ENCODE peak calls at places on chromosomes 7 and 10, in six cellular contexts. One of them, this sample, is unnamed.

GRCh38 chr10:121088524-121088923 is 237.4 kb downstream of the WDR11 start:
- DNase-seq in lower lobe of right lung: no peak
- DNase-seq in WERI-Rb-1: peak
- DNase-seq in foreskin fibroblast: peak
- DNase-seq in nephron progenitor cell: peak
- DNase-seq in RWPE1: peak
- DNase-seq in this sample: no peak

GRCh38 chr7:124459101-124460052 is 306.2 kb downstream of the GPR37 start:
- DNase-seq in lower lobe of right lung: no peak
- DNase-seq in WERI-Rb-1: no peak
- DNase-seq in foreskin fibroblast: peak
- DNase-seq in nephron progenitor cell: no peak
- DNase-seq in RWPE1: no peak
- DNase-seq in this sample: no peak

GRCh38 chr7:155490697-155491628 is 33.0 kb downstream of the EN2 start:
- DNase-seq in lower lobe of right lung: peak
- DNase-seq in WERI-Rb-1: no peak
- DNase-seq in foreskin fibroblast: no peak
- DNase-seq in nephron progenitor cell: peak
- DNase-seq in RWPE1: no peak
- DNase-seq in this sample: peak

GRCh38 chr10:15791816-15792524 is 68.3 kb downstream of the MINDY3 start:
- DNase-seq in lower lobe of right lung: no peak
- DNase-seq in WERI-Rb-1: no peak
- DNase-seq in foreskin fibroblast: peak
- DNase-seq in nephron progenitor cell: peak
- DNase-seq in RWPE1: no peak
- DNase-seq in this sample: no peak

GRCh38 chr10:112758961-112759360 is 191.1 kb upstream of the TCF7L2 start:
- DNase-seq in lower lobe of right lung: no peak
- DNase-seq in WERI-Rb-1: no peak
- DNase-seq in foreskin fibroblast: no peak
- DNase-seq in nephron progenitor cell: no peak
- DNase-seq in RWPE1: no peak
- DNase-seq in this sample: no peak

GRCh38 chr10:32956365-32957197 is 1.4 kb downstream of the ITGB1 start:
- DNase-seq in lower lobe of right lung: no peak
- DNase-seq in WERI-Rb-1: no peak
- DNase-seq in foreskin fibroblast: no peak
- DNase-seq in nephron progenitor cell: no peak
- DNase-seq in RWPE1: no peak
- DNase-seq in this sample: no peak

GRCh38 chr10:101558206-101558605 is 29.9 kb downstream of the POLL start:
- DNase-seq in lower lobe of right lung: no peak
- DNase-seq in WERI-Rb-1: no peak
- DNase-seq in foreskin fibroblast: no peak
- DNase-seq in nephron progenitor cell: no peak
- DNase-seq in RWPE1: peak
- DNase-seq in this sample: no peak

GRCh38 chr7:37832194-37832593 is 16.2 kb upstream of the NME8 start:
- DNase-seq in lower lobe of right lung: peak
- DNase-seq in WERI-Rb-1: no peak
- DNase-seq in foreskin fibroblast: peak
- DNase-seq in nephron progenitor cell: no peak
- DNase-seq in RWPE1: peak
- DNase-seq in this sample: peak

GRCh38 chr10:122988501-122988900 is 8.3 kb downstream of the PSTK start:
- DNase-seq in lower lobe of right lung: no peak
- DNase-seq in WERI-Rb-1: no peak
- DNase-seq in foreskin fibroblast: peak
- DNase-seq in nephron progenitor cell: no peak
- DNase-seq in RWPE1: no peak
- DNase-seq in this sample: no peak

GRCh38 chr10:15167411-15168295 is 840 bp downstream of the NMT2 start:
- DNase-seq in lower lobe of right lung: peak
- DNase-seq in WERI-Rb-1: peak
- DNase-seq in foreskin fibroblast: peak
- DNase-seq in nephron progenitor cell: peak
- DNase-seq in RWPE1: peak
- DNase-seq in this sample: peak

GRCh38 chr10:131345691-131346090 is 34.2 kb upstream of the TCERG1L start:
- DNase-seq in lower lobe of right lung: no peak
- DNase-seq in WERI-Rb-1: no peak
- DNase-seq in foreskin fibroblast: no peak
- DNase-seq in nephron progenitor cell: no peak
- DNase-seq in RWPE1: no peak
- DNase-seq in this sample: no peak

GRCh38 chr10:86160890-86161585 is 205.6 kb downstream of the GRID1 start:
- DNase-seq in lower lobe of right lung: no peak
- DNase-seq in WERI-Rb-1: peak
- DNase-seq in foreskin fibroblast: no peak
- DNase-seq in nephron progenitor cell: no peak
- DNase-seq in RWPE1: peak
- DNase-seq in this sample: no peak

GRCh38 chr10:114043532-114044250 is at the start of gene ADRB1:
- DNase-seq in lower lobe of right lung: peak
- DNase-seq in WERI-Rb-1: peak
- DNase-seq in foreskin fibroblast: peak
- DNase-seq in nephron progenitor cell: peak
- DNase-seq in RWPE1: peak
- DNase-seq in this sample: peak

GRCh38 chr7:92621641-92622429 is 31.6 kb upstream of the FAM133B start:
- DNase-seq in lower lobe of right lung: no peak
- DNase-seq in WERI-Rb-1: no peak
- DNase-seq in foreskin fibroblast: peak
- DNase-seq in nephron progenitor cell: no peak
- DNase-seq in RWPE1: no peak
- DNase-seq in this sample: no peak

GRCh38 chr10:114542373-114542772 is 115.7 kb downstream of the ABLIM1 start:
- DNase-seq in lower lobe of right lung: no peak
- DNase-seq in WERI-Rb-1: no peak
- DNase-seq in foreskin fibroblast: no peak
- DNase-seq in nephron progenitor cell: no peak
- DNase-seq in RWPE1: no peak
- DNase-seq in this sample: no peak

GRCh38 chr7:82443801-82444219 is 233 bp upstream of the CACNA2D1 start:
- DNase-seq in lower lobe of right lung: peak
- DNase-seq in WERI-Rb-1: peak
- DNase-seq in foreskin fibroblast: peak
- DNase-seq in nephron progenitor cell: peak
- DNase-seq in RWPE1: peak
- DNase-seq in this sample: peak

GRCh38 chr7:76149847-76150691 is 51.6 kb upstream of the SRRM3 start:
- DNase-seq in lower lobe of right lung: no peak
- DNase-seq in WERI-Rb-1: no peak
- DNase-seq in foreskin fibroblast: no peak
- DNase-seq in nephron progenitor cell: no peak
- DNase-seq in RWPE1: no peak
- DNase-seq in this sample: no peak

GRCh38 chr7:18064242-18064838 is 36.7 kb upstream of the PRPS1L1 start:
- DNase-seq in lower lobe of right lung: no peak
- DNase-seq in WERI-Rb-1: peak
- DNase-seq in foreskin fibroblast: peak
- DNase-seq in nephron progenitor cell: peak
- DNase-seq in RWPE1: no peak
- DNase-seq in this sample: peak

GRCh38 chr7:96199421-96199820 is 122.5 kb downstream of the SLC25A13 start:
- DNase-seq in lower lobe of right lung: no peak
- DNase-seq in WERI-Rb-1: no peak
- DNase-seq in foreskin fibroblast: peak
- DNase-seq in nephron progenitor cell: no peak
- DNase-seq in RWPE1: no peak
- DNase-seq in this sample: no peak

GRCh38 chr10:128063736-128064614 is 62.2 kb downstream of the MKI67 start:
- DNase-seq in lower lobe of right lung: peak
- DNase-seq in WERI-Rb-1: no peak
- DNase-seq in foreskin fibroblast: no peak
- DNase-seq in nephron progenitor cell: no peak
- DNase-seq in RWPE1: peak
- DNase-seq in this sample: peak

GRCh38 chr10:72310636-72311035 is 36.9 kb downstream of the DDIT4 start:
- DNase-seq in lower lobe of right lung: no peak
- DNase-seq in WERI-Rb-1: no peak
- DNase-seq in foreskin fibroblast: no peak
- DNase-seq in nephron progenitor cell: no peak
- DNase-seq in RWPE1: no peak
- DNase-seq in this sample: no peak

GRCh38 chr7:133023370-133024075 is 58.4 kb downstream of the CHCHD3 start:
- DNase-seq in lower lobe of right lung: no peak
- DNase-seq in WERI-Rb-1: no peak
- DNase-seq in foreskin fibroblast: peak
- DNase-seq in nephron progenitor cell: no peak
- DNase-seq in RWPE1: no peak
- DNase-seq in this sample: no peak

DNA sequence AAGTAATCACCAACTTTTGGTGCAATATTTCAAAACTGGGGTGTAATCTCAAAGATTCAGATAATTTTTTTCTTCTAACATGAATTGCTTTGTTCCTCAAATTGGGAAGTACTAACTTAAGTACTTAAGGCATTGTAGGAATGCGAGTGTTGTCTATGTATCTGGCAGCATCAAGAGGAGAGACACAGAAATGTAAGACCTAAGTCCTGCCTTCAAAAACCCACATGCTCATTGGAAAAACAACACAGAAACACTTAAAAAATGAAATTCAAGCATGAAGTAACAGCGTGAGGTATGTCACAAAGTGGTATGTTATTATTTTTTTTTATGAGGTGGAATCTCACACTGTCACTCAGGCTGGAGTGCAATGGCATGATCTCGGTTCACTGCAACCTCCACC is 288.5 kb downstream of the ZEB1 start:
- DNase-seq in lower lobe of right lung: no peak
- DNase-seq in WERI-Rb-1: no peak
- DNase-seq in foreskin fibroblast: no peak
- DNase-seq in nephron progenitor cell: no peak
- DNase-seq in RWPE1: no peak
- DNase-seq in this sample: no peak
- TF ChIP-seq CTCF in lower lobe of right lung: no peak
- TF ChIP-seq CTCF in WERI-Rb-1: no peak
- TF ChIP-seq CTCF in foreskin fibroblast: no peak
- TF ChIP-seq CTCF in nephron progenitor cell: no peak
- TF ChIP-seq CTCF in RWPE1: no peak
- TF ChIP-seq CTCF in this sample: no peak

GRCh38 chr10:24552346-24553016 is 171.2 kb downstream of the ARHGAP21 start:
- DNase-seq in lower lobe of right lung: peak
- DNase-seq in WERI-Rb-1: peak
- DNase-seq in foreskin fibroblast: no peak
- DNase-seq in nephron progenitor cell: peak
- DNase-seq in RWPE1: peak
- DNase-seq in this sample: no peak
- TF ChIP-seq CTCF in lower lobe of right lung: peak
- TF ChIP-seq CTCF in WERI-Rb-1: no peak
- TF ChIP-seq CTCF in foreskin fibroblast: no peak
- TF ChIP-seq CTCF in nephron progenitor cell: peak
- TF ChIP-seq CTCF in RWPE1: peak
- TF ChIP-seq CTCF in this sample: no peak

GRCh38 chr10:126734957-126735356 is 64.5 kb upstream of the C10orf90 start:
- DNase-seq in lower lobe of right lung: no peak
- DNase-seq in WERI-Rb-1: no peak
- DNase-seq in foreskin fibroblast: peak
- DNase-seq in nephron progenitor cell: no peak
- DNase-seq in RWPE1: no peak
- DNase-seq in this sample: no peak
- TF ChIP-seq CTCF in lower lobe of right lung: no peak
- TF ChIP-seq CTCF in WERI-Rb-1: no peak
- TF ChIP-seq CTCF in foreskin fibroblast: no peak
- TF ChIP-seq CTCF in nephron progenitor cell: no peak
- TF ChIP-seq CTCF in RWPE1: no peak
- TF ChIP-seq CTCF in this sample: no peak

GRCh38 chr10:7303067-7303629 is 107.7 kb downstream of the SFMBT2 start:
- DNase-seq in lower lobe of right lung: no peak
- DNase-seq in WERI-Rb-1: no peak
- DNase-seq in foreskin fibroblast: no peak
- DNase-seq in nephron progenitor cell: no peak
- DNase-seq in RWPE1: no peak
- DNase-seq in this sample: no peak
- TF ChIP-seq CTCF in lower lobe of right lung: no peak
- TF ChIP-seq CTCF in WERI-Rb-1: no peak
- TF ChIP-seq CTCF in foreskin fibroblast: no peak
- TF ChIP-seq CTCF in nephron progenitor cell: no peak
- TF ChIP-seq CTCF in RWPE1: no peak
- TF ChIP-seq CTCF in this sample: no peak

GRCh38 chr7:25388681-25389080 is 160.4 kb upstream of the NPVF start:
- DNase-seq in lower lobe of right lung: no peak
- DNase-seq in WERI-Rb-1: no peak
- DNase-seq in foreskin fibroblast: no peak
- DNase-seq in nephron progenitor cell: no peak
- DNase-seq in RWPE1: no peak
- DNase-seq in this sample: no peak

GRCh38 chr7:25391295-25391861 is 163.1 kb upstream of the NPVF start:
- DNase-seq in lower lobe of right lung: no peak
- DNase-seq in WERI-Rb-1: no peak
- DNase-seq in foreskin fibroblast: peak
- DNase-seq in nephron progenitor cell: no peak
- DNase-seq in RWPE1: peak
- DNase-seq in this sample: peak

GRCh38 chr7:25392571-25393338 is 164.5 kb upstream of the NPVF start:
- DNase-seq in lower lobe of right lung: no peak
- DNase-seq in WERI-Rb-1: no peak
- DNase-seq in foreskin fibroblast: no peak
- DNase-seq in nephron progenitor cell: no peak
- DNase-seq in RWPE1: no peak
- DNase-seq in this sample: no peak

GRCh38 chr7:25386311-25386744 is 158.0 kb upstream of the NPVF start:
- DNase-seq in lower lobe of right lung: no peak
- DNase-seq in WERI-Rb-1: no peak
- DNase-seq in foreskin fibroblast: no peak
- DNase-seq in nephron progenitor cell: no peak
- DNase-seq in RWPE1: no peak
- DNase-seq in this sample: no peak

GRCh38 chr7:25389489-25390106 is 161.3 kb upstream of the NPVF start:
- DNase-seq in lower lobe of right lung: no peak
- DNase-seq in WERI-Rb-1: no peak
- DNase-seq in foreskin fibroblast: peak
- DNase-seq in nephron progenitor cell: no peak
- DNase-seq in RWPE1: peak
- DNase-seq in this sample: peak
- TF ChIP-seq CTCF in lower lobe of right lung: peak
- TF ChIP-seq CTCF in WERI-Rb-1: no peak
- TF ChIP-seq CTCF in foreskin fibroblast: peak
- TF ChIP-seq CTCF in nephron progenitor cell: peak
- TF ChIP-seq CTCF in RWPE1: peak
- TF ChIP-seq CTCF in this sample: no peak

GRCh38 chr7:55342216-55342871 is 22.8 kb upstream of the LANCL2 start:
- DNase-seq in lower lobe of right lung: no peak
- DNase-seq in WERI-Rb-1: no peak
- DNase-seq in foreskin fibroblast: no peak
- DNase-seq in nephron progenitor cell: no peak
- DNase-seq in RWPE1: no peak
- DNase-seq in this sample: no peak
- TF ChIP-seq CTCF in lower lobe of right lung: no peak
- TF ChIP-seq CTCF in WERI-Rb-1: no peak
- TF ChIP-seq CTCF in foreskin fibroblast: no peak
- TF ChIP-seq CTCF in nephron progenitor cell: no peak
- TF ChIP-seq CTCF in RWPE1: no peak
- TF ChIP-seq CTCF in this sample: no peak

GRCh38 chr10:132793871-132794849 is 8.2 kb upstream of the NKX6-2 start:
- DNase-seq in lower lobe of right lung: no peak
- DNase-seq in WERI-Rb-1: peak
- DNase-seq in foreskin fibroblast: peak
- DNase-seq in nephron progenitor cell: peak
- DNase-seq in RWPE1: no peak
- DNase-seq in this sample: no peak
- TF ChIP-seq CTCF in lower lobe of right lung: no peak
- TF ChIP-seq CTCF in WERI-Rb-1: peak
- TF ChIP-seq CTCF in foreskin fibroblast: no peak
- TF ChIP-seq CTCF in nephron progenitor cell: no peak
- TF ChIP-seq CTCF in RWPE1: no peak
- TF ChIP-seq CTCF in this sample: no peak